ENCODE peak calls at places on chromosomes 12 and 14, in six cellular contexts. N is astrocyte, I is A549, V is GM23248, X is DND-41, A is GM12878. L is an unnamed sample.

GRCh38 chr12:93043192-93043876 is 114.2 kb upstream of the EEA1 start:
- DNase-seq in X (no peak), A (no peak), N (no peak), I (no peak), V (no peak), L (no peak)

GRCh38 chr12:95759039-95759438 is 31.5 kb downstream of the NTN4 start:
- DNase-seq in X (no peak), A (no peak), V (no peak), N (no peak), I (no peak), L (no peak)

GRCh38 chr12:41624571-41624970 is 436.5 kb downstream of the PDZRN4 start:
- DNase-seq in A (no peak), I (no peak), X (no peak), N (no peak), V (no peak), L (no peak)

GRCh38 chr14:99681832-99682148 is 2.3 kb upstream of the CYP46A1 start:
- DNase-seq in I (no peak), V (no peak), X (no peak), N (no peak), A (no peak), L (no peak)

GRCh38 chr12:53097207-53097563 is 282 bp upstream of the IGFBP6 start:
- DNase-seq in N (peak; percentile 39), V (peak; percentile 64), X (no peak), A (no peak), I (no peak), L (no peak)

GRCh38 chr12:19834596-19834995 is 395.3 kb downstream of the AEBP2 start:
- DNase-seq in I (no peak), N (no peak), A (no peak), X (no peak), V (no peak), L (no peak)

GRCh38 chr14:80215756-80216581 is 4.7 kb upstream of the DIO2 start:
- DNase-seq in A (no peak), V (peak; percentile 57), I (peak; percentile 87), X (no peak), N (peak; percentile 63), L (no peak)

GRCh38 chr12:27566159-27566558 is 42.2 kb downstream of the PPFIBP1 start:
- DNase-seq in V (no peak), A (no peak), N (no peak), X (no peak), I (no peak), L (no peak)

GRCh38 chr12:63151898-63152700 is 1.1 kb upstream of the AVPR1A start:
- DNase-seq in A (no peak), N (peak; percentile 16), I (peak; percentile 69), V (peak; percentile 62), X (peak; percentile 38), L (peak; percentile 69)

GRCh38 chr14:86838363-86838762 is 1154.6 kb downstream of the GALC start:
- DNase-seq in A (no peak), I (no peak), N (no peak), V (peak; percentile 7), X (peak; percentile 18), L (no peak)

GRCh38 chr12:6550294-6551062 is 5.4 kb downstream of the IFFO1 start:
- DNase-seq in V (no peak), A (no peak), N (no peak), I (no peak), X (no peak), L (no peak)

GRCh38 chr12:105825141-105825540 is 313.6 kb downstream of the NUAK1 start:
- DNase-seq in N (peak; percentile 62), X (no peak), V (no peak), A (no peak), I (no peak), L (no peak)

GRCh38 chr14:104426771-104427125 is 152.8 kb upstream of the C14orf180 start:
- DNase-seq in N (no peak), A (no peak), V (no peak), I (no peak), X (no peak), L (no peak)

GRCh38 chr12:25084816-25085215 is 110.1 kb downstream of the DNAI7 start:
- DNase-seq in A (no peak), N (no peak), I (no peak), V (no peak), X (no peak), L (no peak)

GRCh38 chr12:107748472-107748871 is 12.5 kb downstream of the PRDM4 start:
- DNase-seq in A (no peak), N (peak; percentile 73), X (no peak), V (peak; percentile 89), I (no peak), L (no peak)

GRCh38 chr12:47110011-47110541 is 30.3 kb upstream of the AMIGO2 start:
- DNase-seq in V (no peak), N (no peak), A (no peak), I (no peak), X (no peak), L (no peak)

GRCh38 chr14:95341115-95341514 is 21.4 kb upstream of the CLMN start:
- DNase-seq in V (no peak), I (no peak), N (no peak), A (no peak), X (no peak), L (no peak)

GRCh38 chr12:65739606-65740005 is 84.7 kb upstream of the HMGA2 start:
- DNase-seq in X (no peak), A (no peak), N (no peak), I (no peak), V (no peak), L (no peak)

GRCh38 chr12:65742481-65742971 is 81.8 kb upstream of the HMGA2 start:
- DNase-seq in A (no peak), V (peak; percentile 68), N (peak; percentile 24), I (no peak), X (no peak), L (peak; percentile 59)

GRCh38 chr12:65740506-65740872 is 83.8 kb upstream of the HMGA2 start:
- DNase-seq in N (peak; percentile 23), A (no peak), V (peak; percentile 17), I (no peak), X (no peak), L (no peak)

GRCh38 chr12:65741662-65742480 is 82.4 kb upstream of the HMGA2 start:
- DNase-seq in A (no peak), X (no peak), V (peak; percentile 79), N (peak; percentile 42), I (peak; percentile 38), L (peak; percentile 79)

DNA sequence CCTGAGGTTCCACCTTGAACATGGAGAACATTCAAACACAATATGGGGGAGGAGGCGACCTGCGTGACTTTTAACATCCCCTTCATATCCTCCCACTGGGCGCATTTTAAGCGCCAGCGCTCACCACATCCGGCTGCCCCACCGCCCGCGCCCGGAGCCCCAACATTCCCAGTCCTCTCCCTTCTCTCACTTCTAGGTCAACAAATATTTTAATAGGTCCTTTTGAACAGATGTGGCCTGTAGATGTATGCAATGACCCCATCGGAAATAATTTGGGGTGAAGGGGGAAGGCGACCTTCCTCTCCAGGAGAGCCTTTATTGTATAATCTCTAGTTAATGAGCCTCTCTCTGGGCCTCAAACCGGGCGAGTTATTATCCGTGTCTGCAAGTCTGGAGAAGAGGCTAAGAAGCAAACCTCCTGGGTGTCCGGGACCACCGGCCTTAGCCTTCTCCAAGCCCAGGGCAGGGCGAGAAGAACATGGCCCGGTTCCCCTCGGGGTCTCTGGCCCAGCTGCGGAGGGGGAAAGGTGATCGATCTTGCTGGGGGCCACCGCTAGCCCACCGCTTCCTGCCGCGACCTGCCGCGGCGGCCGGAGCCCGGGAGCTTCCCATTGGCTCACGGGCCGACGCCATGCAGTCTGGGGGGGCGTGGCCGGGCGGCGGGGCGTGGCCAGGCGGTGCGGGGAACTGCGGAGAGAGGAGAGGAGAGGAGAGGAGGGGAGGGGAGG is 83.2 kb upstream of the HMGA2 start:
- DNase-seq in A (no peak), V (peak; percentile 88), N (peak; percentile 54), I (peak; percentile 82), X (no peak), L (peak; percentile 87)
- H3K4me2 ChIP-seq in A (peak overlapping the region; percentile 46), V (peak overlapping the region; percentile 64), N (peak overlapping the region; percentile 94), I (peak overlapping the region; percentile 88), X (no peak overlapping the region), L (peak overlapping the region; percentile 61)

GRCh38 chr12:31033146-31033545 is 40.5 kb upstream of the DDX11 start:
- DNase-seq in X (no peak), V (no peak), A (no peak), I (no peak), N (no peak), L (no peak)

GRCh38 chr12:31033681-31034080 is 40.0 kb upstream of the DDX11 start:
- DNase-seq in N (no peak), I (no peak), A (no peak), X (no peak), V (no peak), L (no peak)

GRCh38 chr12:31035226-31035625 is 38.4 kb upstream of the DDX11 start:
- DNase-seq in I (no peak), A (no peak), V (peak; percentile 50), N (peak; percentile 36), X (no peak), L (no peak)

GRCh38 chr12:31035944-31036665 is 37.6 kb upstream of the DDX11 start:
- DNase-seq in V (peak; percentile 15), N (peak; percentile 34), I (no peak), X (no peak), A (no peak), L (no peak)

GRCh38 chr12:31034372-31034771 is 39.3 kb upstream of the DDX11 start:
- DNase-seq in X (no peak), V (no peak), N (no peak), I (no peak), A (no peak), L (no peak)
- H3K4me2 ChIP-seq in X (no peak overlapping the region), V (no peak overlapping the region), N (no peak overlapping the region), I (no peak overlapping the region), A (no peak overlapping the region), L (no peak overlapping the region)

DNA sequence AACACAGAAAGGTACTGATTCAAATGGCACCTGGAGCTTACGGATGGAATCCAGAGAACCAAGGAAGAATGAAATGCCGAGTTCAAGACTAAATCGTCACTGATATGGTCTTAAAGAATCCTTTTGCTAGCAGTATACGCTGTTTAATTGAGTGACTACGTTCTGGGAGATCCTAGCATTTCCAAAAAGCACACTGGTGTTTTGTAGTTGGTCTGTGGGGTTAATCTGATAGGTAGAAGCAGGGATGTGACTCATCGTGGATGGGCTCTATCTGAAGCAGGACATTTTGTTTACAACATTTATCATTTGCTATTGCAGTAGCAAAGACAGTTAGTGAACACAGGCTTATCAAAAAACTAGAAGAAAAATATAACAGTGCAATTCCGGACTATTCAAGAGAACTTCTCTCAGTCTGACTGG is 169.2 kb upstream of the HMGA2 start:
- DNase-seq in A (no peak), X (no peak), I (no peak), N (peak; percentile 53), V (no peak), L (no peak)
- H3K4me2 ChIP-seq in A (no peak overlapping the region), X (no peak overlapping the region), I (peak overlapping the region; percentile 59), N (no peak overlapping the region), V (no peak overlapping the region), L (no peak overlapping the region)

DNA sequence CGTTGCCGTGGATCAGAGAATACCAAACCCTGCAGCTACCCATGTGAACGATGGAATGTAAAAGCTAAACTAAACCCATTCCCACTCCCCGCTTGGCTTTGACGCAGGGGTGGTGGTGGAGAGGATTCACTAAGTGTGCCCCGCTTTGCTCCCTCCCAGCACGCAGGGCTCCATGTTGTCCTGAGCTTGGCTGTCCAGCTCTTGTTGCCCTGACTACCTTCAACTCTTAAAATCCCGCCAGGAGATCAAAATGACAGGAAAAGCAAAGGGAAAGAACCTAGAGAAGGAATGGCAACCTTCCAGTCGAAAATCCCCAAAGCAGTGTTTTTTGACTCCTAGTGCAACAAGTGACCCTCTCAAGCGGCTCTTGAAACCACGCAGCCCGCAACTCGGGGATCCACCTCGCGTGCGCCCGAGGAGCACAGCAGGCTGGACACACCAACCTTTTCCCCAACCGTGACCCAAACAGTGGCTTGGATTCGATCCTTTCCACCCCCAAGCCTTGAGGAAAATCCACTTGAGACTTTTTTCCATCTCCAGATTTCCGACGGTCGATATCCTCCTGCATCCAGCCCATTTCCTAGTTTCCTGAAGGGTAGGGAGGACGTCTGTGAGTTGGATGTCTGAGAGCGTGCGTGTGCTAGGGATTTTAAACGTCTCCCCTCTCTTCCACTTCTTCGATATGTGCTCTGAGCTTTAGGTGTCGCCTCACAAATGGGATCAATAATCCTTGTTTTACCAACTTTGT is 1.4 kb downstream of the SYT10 start:
- DNase-seq in A (no peak), N (no peak), X (no peak), V (no peak), I (no peak), L (peak; percentile 5)
- H3K4me2 ChIP-seq in A (no peak overlapping the region), N (no peak overlapping the region), X (no peak overlapping the region), V (no peak overlapping the region), I (peak overlapping the region; percentile 63), L (peak overlapping the region; percentile 86)